ENCODE peak calls at places on chromosomes 1 and 21, in ten cellular contexts. N is stimulated activated CD4-positive, alpha-beta T cell treated with anti-CD3 and anti-CD28 coated beads, TNF-alpha, amount 100 ng/mL, for 1 hour; Y is fibroblast of lung; H is activated T-cell treated with anti-CD3 and anti-CD28 coated beads, Interleukin-2, amount 50 U/mL, for 4 hours; G is iPS-NIHi11; M is endothelial cell; J is NB4; S is epithelial cell of prostate; R is HEK293T; E is AG20443. P is an unnamed sample.

GRCh38 chr1:102100666-102101065 is 103.9 kb upstream of the OLFM3 start:
- DNase-seq in M (no peak), Y (no peak), J (no peak), E (no peak), G (no peak), H (no peak), S (no peak), R (no peak), N (no peak), P (no peak)

GRCh38 chr1:151958959-151959358 is 34.7 kb downstream of the S100A10 start:
- DNase-seq in Y (no peak), M (no peak), J (peak), E (no peak), R (no peak), N (no peak), H (no peak), S (no peak), G (no peak), P (no peak)

GRCh38 chr1:13617108-13617507 is 33.5 kb downstream of the PDPN start:
- DNase-seq in Y (no peak), S (no peak), H (no peak), M (no peak), J (no peak), E (no peak), R (no peak), G (no peak), N (no peak), P (no peak)

GRCh38 chr21:35578350-35578782 is 482.0 kb downstream of the SETD4 start:
- DNase-seq in Y (peak), M (no peak), N (no peak), G (no peak), R (no peak), J (no peak), S (peak), H (no peak), E (peak), P (no peak)

GRCh38 chr1:8283058-8283884 is 34.6 kb upstream of the SLC45A1 start:
- DNase-seq in H (no peak), N (no peak), S (no peak), E (no peak), M (no peak), J (peak), G (no peak), R (no peak), Y (no peak), P (no peak)

GRCh38 chr1:159771501-159771900 is 9.3 kb upstream of the DUSP23 start:
- DNase-seq in N (no peak), S (no peak), M (no peak), G (no peak), H (no peak), R (no peak), E (no peak), Y (no peak), J (no peak), P (no peak)

GRCh38 chr1:156876281-156876680 is 15.6 kb downstream of the NTRK1 start:
- DNase-seq in Y (no peak), N (no peak), R (no peak), M (peak), S (no peak), H (no peak), E (no peak), J (no peak), G (peak), P (no peak)

GRCh38 chr1:25577151-25577920 is 33.9 kb downstream of the LDLRAP1 start:
- DNase-seq in R (no peak), N (no peak), H (no peak), J (no peak), S (no peak), E (no peak), M (no peak), G (no peak), Y (no peak), P (no peak)

GRCh38 chr1:29824478-29825273 is 588.4 kb downstream of the PTPRU start:
- DNase-seq in J (no peak), M (no peak), N (no peak), S (no peak), E (no peak), Y (no peak), G (no peak), R (no peak), H (no peak), P (no peak)

GRCh38 chr1:240092301-240093119 is 827 bp downstream of the FMN2 start:
- DNase-seq in M (peak), S (no peak), J (no peak), Y (peak), G (peak), N (no peak), R (peak), E (peak), H (no peak), P (no peak)

GRCh38 chr1:61641171-61641570 is 83.8 kb downstream of the TM2D1 start:
- DNase-seq in G (no peak), S (no peak), R (no peak), M (no peak), H (no peak), J (no peak), E (no peak), N (no peak), Y (no peak), P (peak)

GRCh38 chr1:195981448-195982139 is 626.6 kb downstream of the KCNT2 start:
- DNase-seq in R (no peak), Y (peak), H (no peak), G (no peak), M (no peak), S (peak), J (no peak), E (no peak), N (no peak), P (no peak)

GRCh38 chr1:93666613-93667384 is 14.8 kb downstream of the BCAR3 start:
- DNase-seq in E (no peak), R (peak), M (no peak), S (no peak), G (peak), Y (peak), H (no peak), N (no peak), J (no peak), P (no peak)

GRCh38 chr1:111618953-111619634 is 495 bp upstream of the RAP1A start:
- DNase-seq in J (no peak), R (no peak), H (no peak), Y (no peak), E (peak), M (no peak), G (peak), S (no peak), N (no peak), P (no peak)

GRCh38 chr1:10761503-10762152 is 34.8 kb downstream of the CASZ1 start:
- DNase-seq in M (peak), G (no peak), H (no peak), J (no peak), N (no peak), Y (no peak), S (no peak), E (no peak), R (no peak), P (no peak)

GRCh38 chr1:29718791-29719190 is 482.5 kb downstream of the PTPRU start:
- DNase-seq in G (no peak), H (no peak), Y (no peak), S (no peak), R (no peak), M (no peak), N (no peak), J (no peak), E (no peak), P (no peak)

GRCh38 chr1:241842565-241842964 is 5.4 kb upstream of the EXO1 start:
- DNase-seq in Y (peak), R (no peak), M (no peak), J (no peak), S (no peak), G (no peak), H (no peak), E (peak), N (no peak), P (no peak)

GRCh38 chr21:33290441-33290840 is 24.3 kb downstream of the IL10RB start:
- DNase-seq in R (no peak), J (no peak), M (no peak), G (no peak), H (no peak), E (no peak), Y (no peak), S (no peak), N (no peak), P (no peak)

GRCh38 chr1:219910716-219911115 is 17.6 kb downstream of the SLC30A10 start:
- DNase-seq in H (no peak), Y (no peak), G (no peak), M (no peak), R (no peak), E (no peak), S (no peak), J (no peak), N (no peak), P (no peak)

GRCh38 chr1:59020151-59020997 is 236.5 kb upstream of the JUN start:
- DNase-seq in J (peak), G (no peak), N (no peak), Y (peak), S (no peak), R (no peak), E (peak), H (peak), M (no peak), P (peak)

GRCh38 chr1:79859212-79859948 is 852.9 kb upstream of the ADGRL4 start:
- DNase-seq in M (no peak), J (no peak), Y (peak), H (no peak), E (peak), N (no peak), R (no peak), G (no peak), S (peak), P (no peak)

GRCh38 chr1:56583957-56584468 is 4.7 kb upstream of the PLPP3 start:
- DNase-seq in M (no peak), H (no peak), Y (no peak), R (no peak), G (no peak), S (no peak), E (no peak), N (no peak), J (no peak), P (no peak)

GRCh38 chr21:39915881-39916280 is 48.6 kb downstream of the PCP4 start:
- DNase-seq in G (no peak), Y (peak), S (no peak), J (no peak), H (no peak), N (no peak), E (no peak), R (no peak), M (no peak), P (no peak)

GRCh38 chr1:209673631-209674417 is 1.4 kb upstream of the G0S2 start:
- DNase-seq in R (no peak), Y (no peak), S (no peak), J (peak), E (no peak), H (no peak), N (no peak), M (no peak), G (no peak), P (no peak)

GRCh38 chr1:206674745-206675175 is 9.9 kb upstream of the MAPKAPK2 start:
- DNase-seq in J (no peak), N (no peak), S (peak), M (no peak), H (no peak), Y (peak), R (no peak), E (peak), G (no peak), P (no peak)

GRCh38 chr1:160340866-160341265 is 2.2 kb downstream of the COPA start:
- DNase-seq in Y (no peak), H (no peak), E (no peak), G (no peak), S (no peak), N (no peak), M (no peak), R (no peak), J (no peak), P (no peak)

GRCh38 chr1:36852586-36852985 is 181.7 kb downstream of the GRIK3 start:
- DNase-seq in R (no peak), J (no peak), E (no peak), M (no peak), H (no peak), N (no peak), Y (no peak), G (no peak), S (no peak), P (no peak)

GRCh38 chr1:226798427-226799411 is 59.6 kb upstream of the ITPKB start:
- DNase-seq in G (no peak), H (peak), E (no peak), J (no peak), R (no peak), Y (no peak), S (no peak), M (peak), N (peak), P (peak)

GRCh38 chr1:5338466-5338865 is 653.8 kb downstream of the NPHP4 start:
- DNase-seq in R (no peak), E (no peak), J (no peak), G (no peak), S (no peak), H (no peak), N (no peak), Y (no peak), M (no peak), P (no peak)

GRCh38 chr1:204420039-204421004 is 8.7 kb upstream of the PPP1R15B start:
- DNase-seq in E (no peak), Y (no peak), N (no peak), J (no peak), R (no peak), H (no peak), G (no peak), M (no peak), S (no peak), P (peak)

GRCh38 chr1:85884372-85885035 is 176.3 kb upstream of the ZNHIT6 start:
- DNase-seq in Y (peak), E (peak), N (no peak), S (no peak), G (peak), R (peak), J (no peak), M (no peak), H (no peak), P (no peak)

GRCh38 chr1:204377800-204378608 is 18.3 kb upstream of the PLEKHA6 start:
- DNase-seq in M (peak), E (peak), H (peak), J (peak), R (peak), N (peak), Y (peak), G (peak), S (no peak), P (peak)

GRCh38 chr1:34870395-34870794 is 10.8 kb upstream of the SMIM12 start:
- DNase-seq in J (no peak), N (no peak), G (no peak), H (no peak), R (no peak), M (no peak), S (no peak), E (no peak), Y (no peak), P (no peak)